ENCODE peak calls at places on chromosomes 7 and 10, in six cellular contexts. One of them, this sample, is unnamed.

GRCh38 chr7:158295966-158296797 is 291.4 kb downstream of the PTPRN2 start:
- DNase-seq in skeletal muscle cell: no peak
- DNase-seq in T follicular helper cell: no peak
- DNase-seq in epithelial cell of esophagus: no peak
- DNase-seq in amygdala: no peak
- DNase-seq in stimulated activated CD4-positive, alpha-beta T cell treated with anti-CD3 and anti-CD28 coated beads, Interleukin-4, amount 100 ng/mL, for 4 hours: no peak
- DNase-seq in this sample: peak; percentile 48

GRCh38 chr10:52215745-52216361 is 98.2 kb upstream of the DKK1 start:
- DNase-seq in skeletal muscle cell: peak; percentile 51
- DNase-seq in T follicular helper cell: peak; percentile 7
- DNase-seq in epithelial cell of esophagus: peak; percentile 75
- DNase-seq in amygdala: no peak
- DNase-seq in stimulated activated CD4-positive, alpha-beta T cell treated with anti-CD3 and anti-CD28 coated beads, Interleukin-4, amount 100 ng/mL, for 4 hours: no peak
- DNase-seq in this sample: peak; percentile 85

GRCh38 chr10:128130051-128130450 is 3.8 kb upstream of the MKI67 start:
- DNase-seq in skeletal muscle cell: no peak
- DNase-seq in T follicular helper cell: no peak
- DNase-seq in epithelial cell of esophagus: peak; percentile 79
- DNase-seq in amygdala: no peak
- DNase-seq in stimulated activated CD4-positive, alpha-beta T cell treated with anti-CD3 and anti-CD28 coated beads, Interleukin-4, amount 100 ng/mL, for 4 hours: no peak
- DNase-seq in this sample: no peak

GRCh38 chr10:121553861-121554264 is 44.4 kb downstream of the FGFR2 start:
- DNase-seq in skeletal muscle cell: no peak
- DNase-seq in T follicular helper cell: no peak
- DNase-seq in epithelial cell of esophagus: peak; percentile 92
- DNase-seq in amygdala: no peak
- DNase-seq in stimulated activated CD4-positive, alpha-beta T cell treated with anti-CD3 and anti-CD28 coated beads, Interleukin-4, amount 100 ng/mL, for 4 hours: no peak
- DNase-seq in this sample: no peak

GRCh38 chr7:18064242-18064838 is 36.7 kb upstream of the PRPS1L1 start:
- DNase-seq in skeletal muscle cell: no peak
- DNase-seq in T follicular helper cell: no peak
- DNase-seq in epithelial cell of esophagus: peak; percentile 47
- DNase-seq in amygdala: no peak
- DNase-seq in stimulated activated CD4-positive, alpha-beta T cell treated with anti-CD3 and anti-CD28 coated beads, Interleukin-4, amount 100 ng/mL, for 4 hours: no peak
- DNase-seq in this sample: peak; percentile 7

GRCh38 chr7:27148031-27148775 is 629 bp upstream of the HOXA6 start:
- DNase-seq in skeletal muscle cell: no peak
- DNase-seq in T follicular helper cell: no peak
- DNase-seq in epithelial cell of esophagus: no peak
- DNase-seq in amygdala: no peak
- DNase-seq in stimulated activated CD4-positive, alpha-beta T cell treated with anti-CD3 and anti-CD28 coated beads, Interleukin-4, amount 100 ng/mL, for 4 hours: no peak
- DNase-seq in this sample: no peak

GRCh38 chr10:17290226-17290625 is 62.2 kb downstream of the VIM start:
- DNase-seq in skeletal muscle cell: no peak
- DNase-seq in T follicular helper cell: no peak
- DNase-seq in epithelial cell of esophagus: peak; percentile 66
- DNase-seq in amygdala: no peak
- DNase-seq in stimulated activated CD4-positive, alpha-beta T cell treated with anti-CD3 and anti-CD28 coated beads, Interleukin-4, amount 100 ng/mL, for 4 hours: no peak
- DNase-seq in this sample: no peak

GRCh38 chr10:13712799-13713581 is 126.2 kb downstream of the PRPF18 start:
- DNase-seq in skeletal muscle cell: peak; percentile 97
- DNase-seq in T follicular helper cell: no peak
- DNase-seq in epithelial cell of esophagus: peak; percentile 79
- DNase-seq in amygdala: peak; percentile 21
- DNase-seq in stimulated activated CD4-positive, alpha-beta T cell treated with anti-CD3 and anti-CD28 coated beads, Interleukin-4, amount 100 ng/mL, for 4 hours: no peak
- DNase-seq in this sample: peak; percentile 58

GRCh38 chr10:125095228-125095627 is 65.1 kb downstream of the CTBP2 start:
- DNase-seq in skeletal muscle cell: no peak
- DNase-seq in T follicular helper cell: no peak
- DNase-seq in epithelial cell of esophagus: no peak
- DNase-seq in amygdala: no peak
- DNase-seq in stimulated activated CD4-positive, alpha-beta T cell treated with anti-CD3 and anti-CD28 coated beads, Interleukin-4, amount 100 ng/mL, for 4 hours: no peak
- DNase-seq in this sample: no peak

This sample was measured in cerebellar cortex.